ENCODE peak calls at places on chromosomes 3 and 15, in nine cellular contexts. One of them, this sample, is unnamed.

GRCh38 chr15:66288796-66289195 is 4.6 kb upstream of the DIS3L start:
- DNase-seq in GM10248: no peak
- DNase-seq in frontal cortex: no peak
- DNase-seq in tibial nerve: no peak
- DNase-seq in GM03348: no peak
- DNase-seq in activated gamma-delta T cell treated with anti-CD3 and anti-CD28 coated beads, Interleukin-2, amount 50 U/mL, for 16 hours: no peak
- DNase-seq in AG08395: no peak
- DNase-seq in H54: no peak
- DNase-seq in mesenteric fat pad: peak
- DNase-seq in this sample: no peak

GRCh38 chr3:62134061-62134496 is 239.3 kb downstream of the FEZF2 start:
- DNase-seq in H54: peak
- DNase-seq in tibial nerve: no peak
- DNase-seq in AG08395: peak
- DNase-seq in activated gamma-delta T cell treated with anti-CD3 and anti-CD28 coated beads, Interleukin-2, amount 50 U/mL, for 16 hours: no peak
- DNase-seq in frontal cortex: no peak
- DNase-seq in mesenteric fat pad: no peak
- DNase-seq in GM10248: no peak
- DNase-seq in GM03348: peak
- DNase-seq in this sample: no peak

GRCh38 chr3:166013073-166013679 is 176.0 kb upstream of the BCHE start:
- DNase-seq in GM03348: peak
- DNase-seq in tibial nerve: no peak
- DNase-seq in frontal cortex: no peak
- DNase-seq in GM10248: no peak
- DNase-seq in mesenteric fat pad: no peak
- DNase-seq in AG08395: no peak
- DNase-seq in H54: no peak
- DNase-seq in activated gamma-delta T cell treated with anti-CD3 and anti-CD28 coated beads, Interleukin-2, amount 50 U/mL, for 16 hours: no peak
- DNase-seq in this sample: no peak

GRCh38 chr3:5330152-5330810 is 142.8 kb downstream of the EDEM1 start:
- DNase-seq in tibial nerve: no peak
- DNase-seq in activated gamma-delta T cell treated with anti-CD3 and anti-CD28 coated beads, Interleukin-2, amount 50 U/mL, for 16 hours: no peak
- DNase-seq in GM10248: no peak
- DNase-seq in frontal cortex: no peak
- DNase-seq in GM03348: no peak
- DNase-seq in AG08395: no peak
- DNase-seq in H54: no peak
- DNase-seq in mesenteric fat pad: no peak
- DNase-seq in this sample: no peak

GRCh38 chr15:93245616-93246122 is 156.7 kb upstream of the RGMA start:
- DNase-seq in mesenteric fat pad: no peak
- DNase-seq in activated gamma-delta T cell treated with anti-CD3 and anti-CD28 coated beads, Interleukin-2, amount 50 U/mL, for 16 hours: no peak
- DNase-seq in GM03348: no peak
- DNase-seq in GM10248: no peak
- DNase-seq in H54: no peak
- DNase-seq in tibial nerve: no peak
- DNase-seq in AG08395: no peak
- DNase-seq in frontal cortex: no peak
- DNase-seq in this sample: no peak

GRCh38 chr15:27238209-27238608 is 267.2 kb downstream of the GABRG3 start:
- DNase-seq in tibial nerve: no peak
- DNase-seq in GM03348: no peak
- DNase-seq in frontal cortex: no peak
- DNase-seq in GM10248: no peak
- DNase-seq in H54: no peak
- DNase-seq in activated gamma-delta T cell treated with anti-CD3 and anti-CD28 coated beads, Interleukin-2, amount 50 U/mL, for 16 hours: no peak
- DNase-seq in AG08395: no peak
- DNase-seq in mesenteric fat pad: no peak
- DNase-seq in this sample: no peak

GRCh38 chr3:48694610-48695051 is 8.9 kb upstream of the NCKIPSD start:
- DNase-seq in frontal cortex: no peak
- DNase-seq in mesenteric fat pad: no peak
- DNase-seq in AG08395: peak
- DNase-seq in activated gamma-delta T cell treated with anti-CD3 and anti-CD28 coated beads, Interleukin-2, amount 50 U/mL, for 16 hours: no peak
- DNase-seq in H54: peak
- DNase-seq in GM10248: no peak
- DNase-seq in GM03348: peak
- DNase-seq in tibial nerve: peak
- DNase-seq in this sample: no peak

GRCh38 chr3:46276497-46277099 is 34.3 kb downstream of the CCR3 start:
- DNase-seq in frontal cortex: no peak
- DNase-seq in GM03348: no peak
- DNase-seq in activated gamma-delta T cell treated with anti-CD3 and anti-CD28 coated beads, Interleukin-2, amount 50 U/mL, for 16 hours: peak
- DNase-seq in AG08395: peak
- DNase-seq in H54: peak
- DNase-seq in GM10248: peak
- DNase-seq in tibial nerve: no peak
- DNase-seq in mesenteric fat pad: no peak
- DNase-seq in this sample: no peak

GRCh38 chr3:65928110-65928509 is 110.6 kb downstream of the MAGI1 start:
- DNase-seq in AG08395: no peak
- DNase-seq in H54: no peak
- DNase-seq in frontal cortex: no peak
- DNase-seq in activated gamma-delta T cell treated with anti-CD3 and anti-CD28 coated beads, Interleukin-2, amount 50 U/mL, for 16 hours: no peak
- DNase-seq in tibial nerve: no peak
- DNase-seq in GM10248: no peak
- DNase-seq in GM03348: no peak
- DNase-seq in mesenteric fat pad: no peak
- DNase-seq in this sample: no peak

GRCh38 chr3:52395503-52395865 is 49.4 kb downstream of the SEMA3G start:
- DNase-seq in AG08395: no peak
- DNase-seq in H54: no peak
- DNase-seq in tibial nerve: no peak
- DNase-seq in frontal cortex: no peak
- DNase-seq in mesenteric fat pad: no peak
- DNase-seq in GM10248: no peak
- DNase-seq in activated gamma-delta T cell treated with anti-CD3 and anti-CD28 coated beads, Interleukin-2, amount 50 U/mL, for 16 hours: no peak
- DNase-seq in GM03348: no peak
- DNase-seq in this sample: peak

This sample was measured in chondrocyte.